ENCODE peak calls at places on chromosomes 16 and 17, in eight cellular contexts. B is fibroblast of pulmonary artery, V is mucosa of descending colon, M is ovary, W is B cell, D is pancreas, T is PC-9, Q is GM13976. Z is an unnamed sample.

GRCh38 chr17:76927577-76927976 is 59.4 kb downstream of the MGAT5B start:
- DNase-seq in B (no peak), V (no peak), M (no peak), W (no peak), D (no peak), T (no peak), Q (no peak), Z (no peak)

GRCh38 chr16:4548124-4548523 is 8.0 kb upstream of the C16orf96 start:
- DNase-seq in B (no peak), V (no peak), M (no peak), W (no peak), D (no peak), T (no peak), Q (no peak), Z (no peak)

GRCh38 chr17:47694018-47694817 is at the start of gene TBKBP1:
- DNase-seq in B (peak; percentile 76), V (peak; percentile 35), M (peak; percentile 74), W (peak; percentile 86), D (peak; percentile 70), T (no peak), Q (peak; percentile 67), Z (peak; percentile 52)

GRCh38 chr17:50062323-50063243 is 6.7 kb downstream of the ITGA3 start:
- DNase-seq in B (peak; percentile 79), V (peak; percentile 89), M (peak; percentile 40), W (no peak), D (peak; percentile 46), T (peak; percentile 100), Q (no peak), Z (peak; percentile 97)

GRCh38 chr16:13780841-13781553 is 139.0 kb upstream of the ERCC4 start:
- DNase-seq in B (no peak), V (no peak), M (no peak), W (no peak), D (no peak), T (no peak), Q (no peak), Z (no peak)

GRCh38 chr16:86391486-86391885 is 118.8 kb upstream of the FOXF1 start:
- DNase-seq in B (no peak), V (no peak), M (no peak), W (no peak), D (no peak), T (no peak), Q (no peak), Z (no peak)

GRCh38 chr17:40035162-40035559 is 19.0 kb downstream of the MED24 start:
- DNase-seq in B (peak; percentile 61), V (no peak), M (no peak), W (peak; percentile 28), D (no peak), T (no peak), Q (peak; percentile 32), Z (peak; percentile 74)

GRCh38 chr16:65909310-65910050 is 457.0 kb upstream of the CDH5 start:
- DNase-seq in B (peak; percentile 21), V (no peak), M (peak; percentile 15), W (no peak), D (no peak), T (no peak), Q (no peak), Z (peak; percentile 12)

GRCh38 chr16:66858740-66859396 is 14.7 kb downstream of the CA7 start:
- DNase-seq in B (peak; percentile 58), V (no peak), M (no peak), W (no peak), D (no peak), T (peak; percentile 72), Q (no peak), Z (peak; percentile 72)

GRCh38 chr17:79520893-79521210 is 90.0 kb downstream of the RBFOX3 start:
- DNase-seq in B (no peak), V (no peak), M (no peak), W (no peak), D (no peak), T (no peak), Q (no peak), Z (no peak)

GRCh38 chr17:40824015-40824832 is 1.8 kb upstream of the KRT10 start:
- DNase-seq in B (no peak), V (no peak), M (no peak), W (no peak), D (no peak), T (no peak), Q (no peak), Z (no peak)

GRCh38 chr16:66927012-66927436 is 1.7 kb upstream of the RRAD start:
- DNase-seq in B (peak; percentile 83), V (no peak), M (no peak), W (no peak), D (no peak), T (peak; percentile 94), Q (peak; percentile 70), Z (peak; percentile 78)

GRCh38 chr17:82863941-82864720 is 24.3 kb upstream of the ZNF750 start:
- DNase-seq in B (peak; percentile 51), V (peak; percentile 59), M (no peak), W (peak; percentile 81), D (no peak), T (peak; percentile 54), Q (peak; percentile 89), Z (no peak)

GRCh38 chr17:72726936-72727335 is 365.6 kb downstream of the SLC39A11 start:
- DNase-seq in B (no peak), V (no peak), M (no peak), W (peak; percentile 45), D (no peak), T (no peak), Q (peak; percentile 78), Z (no peak)

GRCh38 chr17:37792787-37793186 is 47.9 kb upstream of the HNF1B start:
- DNase-seq in B (peak; percentile 31), V (no peak), M (no peak), W (no peak), D (no peak), T (no peak), Q (no peak), Z (no peak)

GRCh38 chr17:74336307-74336706 is 10.3 kb downstream of the KIF19 start:
- DNase-seq in B (no peak), V (no peak), M (no peak), W (no peak), D (no peak), T (no peak), Q (no peak), Z (no peak)

DNA sequence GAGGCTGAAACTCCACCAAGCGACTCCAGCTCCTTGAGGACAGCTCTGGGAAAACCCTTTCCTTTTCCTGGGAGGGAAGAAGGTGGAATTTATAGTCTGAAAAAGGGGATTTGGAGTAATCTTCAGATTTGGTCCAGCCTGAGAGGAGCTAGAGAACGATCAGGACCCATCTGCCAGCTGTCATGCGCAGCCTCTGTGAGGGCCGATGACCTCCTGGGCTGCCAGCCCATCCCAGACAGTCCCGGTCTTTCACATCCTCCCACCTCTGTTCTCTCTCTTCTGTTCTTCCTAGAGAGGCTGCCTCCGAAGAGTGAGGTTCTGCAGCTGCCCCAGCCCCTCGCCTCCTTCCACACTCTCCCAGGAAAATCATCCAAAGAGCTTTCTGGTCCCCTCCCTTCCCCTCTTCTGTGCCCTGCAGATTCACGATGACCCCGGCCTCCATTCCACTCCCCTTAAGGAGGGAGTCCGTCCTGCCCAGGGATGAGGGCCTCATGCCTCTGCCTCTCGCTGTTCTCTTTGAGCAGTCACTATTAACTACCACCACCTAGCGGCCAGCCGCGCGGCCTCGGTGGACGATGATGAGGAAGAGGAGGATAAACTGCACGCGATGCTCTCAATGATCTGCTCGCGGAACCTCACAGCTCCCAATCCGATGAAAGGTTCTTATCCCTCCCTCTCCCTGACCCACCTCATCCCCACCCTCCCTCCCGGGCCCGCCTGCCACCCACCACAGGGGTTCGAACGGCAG is 29.6 kb downstream of the SGSM2 start:
- DNase-seq in B (peak; percentile 26), V (no peak), M (no peak), W (no peak), D (no peak), T (no peak), Q (no peak), Z (no peak)
- TF ChIP-seq CTCF in B (peak; percentile 37), V (no peak), M (no peak), W (no peak), D (no peak), T (peak; percentile 30), Q (no peak), Z (no peak)

DNA sequence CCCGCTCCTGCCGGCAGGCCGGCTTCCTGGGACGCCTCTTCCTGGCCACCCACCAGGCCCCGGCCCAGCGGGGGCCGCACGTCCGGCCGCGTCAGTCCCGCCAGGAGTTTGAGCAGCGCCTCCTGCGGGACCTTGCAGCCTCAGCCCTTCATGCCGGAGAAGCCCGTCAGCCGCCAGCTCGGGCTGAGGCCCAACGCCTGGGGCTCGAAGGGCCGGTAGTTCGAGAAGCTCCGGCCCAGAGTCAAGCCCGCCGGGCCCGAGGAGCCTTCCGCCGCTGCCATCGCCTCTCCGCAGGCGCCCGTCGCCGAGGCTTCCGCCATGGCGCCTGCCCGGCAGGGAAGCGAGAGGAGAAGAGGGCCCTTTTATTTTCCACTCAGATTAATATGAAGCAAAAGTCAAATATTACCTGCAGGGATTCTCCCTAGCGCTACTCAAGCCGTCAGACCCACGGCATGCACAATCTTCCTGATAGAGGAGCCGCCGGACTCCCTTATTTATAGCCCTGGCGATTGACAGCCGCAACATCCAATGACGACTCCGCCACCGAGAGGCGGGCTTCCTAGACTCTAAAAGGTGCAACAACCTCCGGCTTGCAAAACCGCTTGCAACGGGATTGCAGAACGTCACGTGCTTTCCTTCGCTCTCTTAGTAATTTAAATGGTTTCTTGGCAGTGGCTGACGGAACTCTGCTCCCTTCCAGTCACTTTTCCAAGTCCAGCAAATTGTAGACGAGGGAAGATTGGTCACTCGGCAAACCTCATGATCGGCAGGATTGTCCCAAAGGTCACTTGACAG is at the start of gene SEPHS2:
- DNase-seq in B (peak; percentile 99), V (peak; percentile 100), M (peak; percentile 94), W (peak; percentile 89), D (peak; percentile 97), T (peak; percentile 97), Q (peak; percentile 93), Z (peak; percentile 97)
- TF ChIP-seq CTCF in B (peak; percentile 39), V (no peak), M (no peak), W (peak; percentile 47), D (no peak), T (peak; percentile 55), Q (peak; percentile 42), Z (no peak)

GRCh38 chr16:31455601-31456314 is 3.5 kb upstream of the ARMC5 start:
- DNase-seq in B (no peak), V (no peak), M (no peak), W (no peak), D (no peak), T (no peak), Q (no peak), Z (peak; percentile 35)
- TF ChIP-seq CTCF in B (peak; percentile 41), V (peak; percentile 9), M (no peak), W (peak; percentile 53), D (no peak), T (peak; percentile 50), Q (peak; percentile 45), Z (no peak)

GRCh38 chr16:20942271-20942670 is 41.7 kb downstream of the LYRM1 start:
- DNase-seq in B (no peak), V (no peak), M (no peak), W (no peak), D (no peak), T (no peak), Q (no peak), Z (no peak)

GRCh38 chr16:20940864-20941634 is 40.5 kb downstream of the LYRM1 start:
- DNase-seq in B (no peak), V (no peak), M (no peak), W (no peak), D (no peak), T (no peak), Q (no peak), Z (no peak)

GRCh38 chr16:20941635-20941926 is 41.0 kb downstream of the LYRM1 start:
- DNase-seq in B (no peak), V (no peak), M (no peak), W (no peak), D (no peak), T (no peak), Q (no peak), Z (no peak)

GRCh38 chr16:20946015-20946629 is 45.6 kb downstream of the LYRM1 start:
- DNase-seq in B (no peak), V (no peak), M (no peak), W (no peak), D (no peak), T (no peak), Q (no peak), Z (no peak)

GRCh38 chr16:20944861-20945390 is 44.4 kb downstream of the LYRM1 start:
- DNase-seq in B (peak; percentile 43), V (no peak), M (no peak), W (no peak), D (no peak), T (no peak), Q (no peak), Z (no peak)
- TF ChIP-seq CTCF in B (peak; percentile 1), V (no peak), M (no peak), W (no peak), D (no peak), T (no peak), Q (no peak), Z (no peak)

Z was measured in Calu3.